ENCODE peak calls at places on chromosomes 3 and 15, in seven cellular contexts. R is AG10803; L is B cell; J is stimulated activated CD4-positive, alpha-beta T cell treated with anti-CD3 and anti-CD28 coated beads, Interleukin-2, amount 100 ng/mL, for 48 hours; E is T1000; N is AG09309; U is NCI-H510A. O is an unnamed sample.

GRCh38 chr15:57680021-57680420 is 26.5 kb upstream of the POLR2M start:
- DNase-seq in R (peak; percentile 65), L (no peak), J (no peak), E (no peak), N (no peak), U (no peak), O (no peak)

GRCh38 chr3:152309535-152310317 is 41.0 kb downstream of the MBNL1 start:
- DNase-seq in R (peak; percentile 78), L (no peak), J (no peak), E (no peak), N (peak; percentile 58), U (no peak), O (no peak)

GRCh38 chr15:27353837-27354236 is 382.9 kb downstream of the GABRG3 start:
- DNase-seq in R (peak; percentile 3), L (no peak), J (no peak), E (peak; percentile 46), N (no peak), U (no peak), O (no peak)

GRCh38 chr15:74627766-74628165 is 12.1 kb downstream of the CLK3 start:
- DNase-seq in R (no peak), L (no peak), J (no peak), E (no peak), N (no peak), U (no peak), O (no peak)

GRCh38 chr3:138010273-138010590 is 267 bp downstream of the CLDN18 start:
- DNase-seq in R (no peak), L (no peak), J (no peak), E (no peak), N (no peak), U (no peak), O (no peak)

GRCh38 chr3:132256984-132257383 is 60.2 kb upstream of the ACP3 start:
- DNase-seq in R (peak; percentile 20), L (no peak), J (no peak), E (peak; percentile 41), N (no peak), U (no peak), O (peak; percentile 19)

GRCh38 chr3:126893651-126894050 is 89.3 kb upstream of the PLXNA1 start:
- DNase-seq in R (no peak), L (no peak), J (no peak), E (no peak), N (no peak), U (no peak), O (no peak)

GRCh38 chr3:71649757-71650156 is 66.2 kb upstream of the FOXP1 start:
- DNase-seq in R (no peak), L (no peak), J (no peak), E (no peak), N (no peak), U (no peak), O (no peak)

GRCh38 chr15:100924436-100924835 is 5.3 kb downstream of the LRRK1 start:
- DNase-seq in R (no peak), L (no peak), J (no peak), E (no peak), N (no peak), U (no peak), O (no peak)

GRCh38 chr3:111831840-111832239 is 27.2 kb upstream of the PHLDB2 start:
- DNase-seq in R (peak; percentile 51), L (no peak), J (no peak), E (no peak), N (no peak), U (no peak), O (no peak)

GRCh38 chr15:43702701-43703433 is 9.2 kb downstream of the CKMT1A start:
- DNase-seq in R (no peak), L (no peak), J (no peak), E (no peak), N (no peak), U (no peak), O (no peak)

GRCh38 chr3:127669541-127670228 is 3.1 kb upstream of the ABTB1 start:
- DNase-seq in R (no peak), L (no peak), J (no peak), E (no peak), N (no peak), U (no peak), O (no peak)

GRCh38 chr15:43550527-43551363 is 33.3 kb downstream of the MAP1A start:
- DNase-seq in R (peak; percentile 96), L (no peak), J (no peak), E (no peak), N (peak; percentile 80), U (no peak), O (no peak)

GRCh38 chr15:96321422-96322391 is 8.8 kb upstream of the NR2F2 start:
- DNase-seq in R (no peak), L (no peak), J (no peak), E (no peak), N (no peak), U (no peak), O (no peak)

GRCh38 chr3:114669614-114670013 is 375.8 kb downstream of the TIGIT start:
- DNase-seq in R (peak; percentile 35), L (no peak), J (no peak), E (no peak), N (no peak), U (no peak), O (no peak)

GRCh38 chr15:31267161-31268107 is 59.2 kb upstream of the KLF13 start:
- DNase-seq in R (no peak), L (no peak), J (no peak), E (no peak), N (no peak), U (no peak), O (no peak)

GRCh38 chr15:28955160-28955502 is 69.4 kb downstream of the APBA2 start:
- DNase-seq in R (no peak), L (no peak), J (no peak), E (no peak), N (peak; percentile 46), U (no peak), O (no peak)

GRCh38 chr3:178072391-178072790 is 463.8 kb upstream of the KCNMB2 start:
- DNase-seq in R (peak; percentile 52), L (no peak), J (no peak), E (no peak), N (no peak), U (no peak), O (no peak)